ENCODE peak calls at places on chromosomes 4 and X, in four cellular contexts. S is left kidney, H is upper lobe of right lung, K is Peyer's patch. N is an unnamed sample.

GRCh38 chr4:52298444-52298843 is 247.3 kb downstream of the SPATA18 start:
- DNase-seq in H (no peak), K (no peak), S (no peak), N (no peak)

GRCh38 chr4:53734584-53735363 is 143.5 kb upstream of the LNX1 start:
- DNase-seq in S (no peak), K (no peak), H (no peak), N (no peak)

GRCh38 chr4:189870835-189871234 is 69.8 kb upstream of the FRG1 start:
- DNase-seq in H (no peak), K (no peak), S (no peak), N (no peak)

GRCh38 chrX:110795645-110796510 is at the start of gene CHRDL1:
- DNase-seq in H (peak; percentile 69), K (peak; percentile 21), S (peak; percentile 78), N (no peak)

GRCh38 chrX:47854474-47854873 is 17.8 kb downstream of the ZNF81 start:
- DNase-seq in K (peak; percentile 50), H (no peak), S (peak; percentile 44), N (no peak)

GRCh38 chr4:184282251-184282713 is 64.6 kb upstream of the ENPP6 start:
- DNase-seq in H (peak; percentile 74), K (peak; percentile 65), S (no peak), N (no peak)

GRCh38 chr4:47662975-47663374 is 174.9 kb downstream of the CORIN start:
- DNase-seq in H (no peak), S (no peak), K (no peak), N (peak; percentile 11)

GRCh38 chr4:145099653-145100052 is 1.5 kb downstream of the ABCE1 start:
- DNase-seq in S (no peak), K (no peak), H (no peak), N (no peak)